ENCODE peak calls at places on chromosome 22, in four cellular contexts. One of them, this sample, is unnamed.

GRCh38 chr22:33314316-33314715 is 256.1 kb upstream of the SYN3 start:
- DNase-seq in GM12878: no peak
- DNase-seq in HepG2: no peak
- DNase-seq in K562: no peak
- DNase-seq in this sample: no peak

GRCh38 chr22:26445577-26446275 is 16.7 kb downstream of the ASPHD2 start:
- DNase-seq in HepG2: no peak
- DNase-seq in K562: no peak
- DNase-seq in GM12878: no peak
- DNase-seq in this sample: no peak

GRCh38 chr22:49838771-49839717 is 11.4 kb upstream of the BRD1 start:
- DNase-seq in HepG2: no peak
- DNase-seq in GM12878: peak; percentile 36
- DNase-seq in K562: no peak
- DNase-seq in this sample: peak; percentile 30

GRCh38 chr22:29810156-29810555 is 27.9 kb downstream of the ASCC2 start:
- DNase-seq in HepG2: no peak
- DNase-seq in K562: no peak
- DNase-seq in GM12878: no peak
- DNase-seq in this sample: no peak

GRCh38 chr22:29480512-29481264 is 670 bp downstream of the NEFH start:
- DNase-seq in HepG2: no peak
- DNase-seq in GM12878: peak; percentile 11
- DNase-seq in K562: peak; percentile 85
- DNase-seq in this sample: no peak

GRCh38 chr22:44389181-44389580 is 76.4 kb upstream of the SHISAL1 start:
- DNase-seq in GM12878: no peak
- DNase-seq in HepG2: no peak
- DNase-seq in K562: no peak
- DNase-seq in this sample: no peak

GRCh38 chr22:44733426-44734106 is 18.8 kb upstream of the ARHGAP8 start:
- DNase-seq in HepG2: no peak
- DNase-seq in K562: no peak
- DNase-seq in GM12878: no peak
- DNase-seq in this sample: no peak

GRCh38 chr22:17477401-17477833 is 85.9 kb upstream of the SLC25A18 start:
- DNase-seq in K562: no peak
- DNase-seq in HepG2: no peak
- DNase-seq in GM12878: no peak
- DNase-seq in this sample: peak; percentile 48

GRCh38 chr22:50316114-50317065 is 8.9 kb upstream of the PLXNB2 start:
- DNase-seq in GM12878: no peak
- DNase-seq in HepG2: no peak
- DNase-seq in K562: no peak
- DNase-seq in this sample: no peak

GRCh38 chr22:32801436-32802290 is at the start of gene TIMP3:
- DNase-seq in GM12878: no peak
- DNase-seq in K562: peak; percentile 59
- DNase-seq in HepG2: no peak
- DNase-seq in this sample: peak; percentile 84

GRCh38 chr22:19429950-19430889 is 1.3 kb downstream of the HIRA start:
- DNase-seq in GM12878: no peak
- DNase-seq in K562: peak; percentile 88
- DNase-seq in HepG2: peak; percentile 75
- DNase-seq in this sample: peak; percentile 35

GRCh38 chr22:16968218-16968595 is 39.8 kb downstream of the GAB4 start:
- DNase-seq in HepG2: no peak
- DNase-seq in GM12878: no peak
- DNase-seq in K562: no peak
- DNase-seq in this sample: no peak

GRCh38 chr22:20456064-20456721 is 18.6 kb upstream of the SCARF2 start:
- DNase-seq in HepG2: peak; percentile 68
- DNase-seq in GM12878: peak; percentile 44
- DNase-seq in K562: peak; percentile 98
- DNase-seq in this sample: peak; percentile 94

GRCh38 chr22:20205964-20206708 is 55.3 kb upstream of the CCDC188 start:
- DNase-seq in HepG2: peak; percentile 37
- DNase-seq in GM12878: peak; percentile 54
- DNase-seq in K562: peak; percentile 94
- DNase-seq in this sample: peak; percentile 69

GRCh38 chr22:20549232-20549841 is 41.9 kb downstream of the MED15 start:
- DNase-seq in GM12878: no peak
- DNase-seq in K562: no peak
- DNase-seq in HepG2: no peak
- DNase-seq in this sample: no peak

GRCh38 chr22:36301851-36302250 is 48.9 kb downstream of the APOL1 start:
- DNase-seq in HepG2: no peak
- DNase-seq in K562: no peak
- DNase-seq in GM12878: no peak
- DNase-seq in this sample: no peak

GRCh38 chr22:38136607-38137006 is 26.1 kb upstream of the BAIAP2L2 start:
- DNase-seq in HepG2: no peak
- DNase-seq in K562: no peak
- DNase-seq in GM12878: no peak
- DNase-seq in this sample: no peak

GRCh38 chr22:50199836-50200332 is 927 bp upstream of the SELENOO start:
- DNase-seq in HepG2: no peak
- DNase-seq in K562: no peak
- DNase-seq in GM12878: no peak
- DNase-seq in this sample: no peak

GRCh38 chr22:35818897-35819296 is 101.2 kb downstream of the APOL5 start:
- DNase-seq in K562: no peak
- DNase-seq in GM12878: no peak
- DNase-seq in HepG2: no peak
- DNase-seq in this sample: no peak

GRCh38 chr22:41576877-41577276 is 12.8 kb downstream of the PMM1 start:
- DNase-seq in K562: peak; percentile 72
- DNase-seq in GM12878: no peak
- DNase-seq in HepG2: peak; percentile 82
- DNase-seq in this sample: peak; percentile 78

GRCh38 chr22:41410311-41410751 is 28.6 kb downstream of the TEF start:
- DNase-seq in K562: no peak
- DNase-seq in HepG2: no peak
- DNase-seq in GM12878: no peak
- DNase-seq in this sample: no peak

GRCh38 chr22:37559901-37560681 is at the start of gene CDC42EP1:
- DNase-seq in K562: peak; percentile 82
- DNase-seq in HepG2: no peak
- DNase-seq in GM12878: no peak
- DNase-seq in this sample: peak; percentile 77

GRCh38 chr22:37930270-37930951 is 23.0 kb downstream of the C22orf23 start:
- DNase-seq in GM12878: no peak
- DNase-seq in K562: no peak
- DNase-seq in HepG2: no peak
- DNase-seq in this sample: peak; percentile 51

GRCh38 chr22:38191746-38192474 is 9.9 kb upstream of the MAFF start:
- DNase-seq in K562: no peak
- DNase-seq in HepG2: no peak
- DNase-seq in GM12878: no peak
- DNase-seq in this sample: no peak

GRCh38 chr22:47901911-47902310 is 1139.5 kb downstream of the TBC1D22A start:
- DNase-seq in GM12878: no peak
- DNase-seq in HepG2: no peak
- DNase-seq in K562: no peak
- DNase-seq in this sample: no peak

GRCh38 chr22:20579273-20580120 is 72.1 kb downstream of the MED15 start:
- DNase-seq in K562: no peak
- DNase-seq in HepG2: no peak
- DNase-seq in GM12878: no peak
- DNase-seq in this sample: no peak

GRCh38 chr22:48434156-48434867 is 1393.4 kb downstream of the BRD1 start:
- DNase-seq in K562: no peak
- DNase-seq in GM12878: no peak
- DNase-seq in HepG2: no peak
- DNase-seq in this sample: no peak

GRCh38 chr22:48659393-48659792 is 1168.3 kb downstream of the BRD1 start:
- DNase-seq in GM12878: no peak
- DNase-seq in K562: no peak
- DNase-seq in HepG2: no peak
- DNase-seq in this sample: no peak

GRCh38 chr22:36768141-36768540 is 7.8 kb downstream of the IFT27 start:
- DNase-seq in HepG2: no peak
- DNase-seq in GM12878: no peak
- DNase-seq in K562: no peak
- DNase-seq in this sample: no peak

GRCh38 chr22:39522567-39523300 is 2.4 kb downstream of the ATF4 start:
- DNase-seq in GM12878: no peak
- DNase-seq in HepG2: no peak
- DNase-seq in K562: no peak
- DNase-seq in this sample: no peak
- TF ChIP-seq FOXM1 in GM12878: no peak
- TF ChIP-seq FOXM1 in HepG2: no peak
- TF ChIP-seq FOXM1 in K562: no peak
- TF ChIP-seq FOXM1 in this sample: no peak

GRCh38 chr22:22958621-22959020 is 71.0 kb downstream of the IGLL5 start:
- DNase-seq in HepG2: no peak
- DNase-seq in GM12878: no peak
- DNase-seq in K562: peak; percentile 48
- DNase-seq in this sample: no peak
- TF ChIP-seq FOXK2 in HepG2: no peak
- TF ChIP-seq FOXK2 in GM12878: no peak
- TF ChIP-seq FOXK2 in K562: no peak
- TF ChIP-seq FOXK2 in this sample: no peak

GRCh38 chr22:31130873-31131272 is 8.1 kb downstream of the INPP5J start:
- DNase-seq in K562: no peak
- DNase-seq in GM12878: no peak
- DNase-seq in HepG2: peak; percentile 31
- DNase-seq in this sample: no peak
- TF ChIP-seq BHLHE40 in K562: no peak
- TF ChIP-seq BHLHE40 in GM12878: no peak
- TF ChIP-seq BHLHE40 in HepG2: no peak
- TF ChIP-seq BHLHE40 in this sample: no peak

GRCh38 chr22:43228330-43228729 is 41.4 kb upstream of the TTLL12 start:
- DNase-seq in HepG2: no peak
- DNase-seq in K562: peak; percentile 69
- DNase-seq in GM12878: no peak
- DNase-seq in this sample: peak; percentile 69
- TF ChIP-seq FOXM1 in HepG2: no peak
- TF ChIP-seq FOXM1 in K562: no peak
- TF ChIP-seq FOXM1 in GM12878: no peak
- TF ChIP-seq FOXM1 in this sample: no peak

GRCh38 chr22:46619240-46619829 is 851 bp upstream of the GRAMD4 start:
- DNase-seq in K562: no peak
- DNase-seq in HepG2: no peak
- DNase-seq in GM12878: no peak
- DNase-seq in this sample: no peak

GRCh38 chr22:46619830-46620501 is at the start of gene GRAMD4:
- DNase-seq in K562: peak; percentile 16
- DNase-seq in HepG2: peak; percentile 18
- DNase-seq in GM12878: no peak
- DNase-seq in this sample: no peak

GRCh38 chr22:46625113-46625842 is 5.1 kb downstream of the GRAMD4 start:
- DNase-seq in GM12878: no peak
- DNase-seq in HepG2: no peak
- DNase-seq in K562: no peak
- DNase-seq in this sample: no peak

GRCh38 chr22:46620588-46621242 is 529 bp downstream of the GRAMD4 start:
- DNase-seq in HepG2: no peak
- DNase-seq in GM12878: no peak
- DNase-seq in K562: no peak
- DNase-seq in this sample: no peak

GRCh38 chr22:46622081-46622521 is 1.9 kb downstream of the GRAMD4 start:
- DNase-seq in HepG2: no peak
- DNase-seq in K562: no peak
- DNase-seq in GM12878: no peak
- DNase-seq in this sample: no peak
- TF ChIP-seq FOXK2 in HepG2: no peak
- TF ChIP-seq FOXK2 in K562: no peak
- TF ChIP-seq FOXK2 in GM12878: no peak
- TF ChIP-seq FOXK2 in this sample: no peak

GRCh38 chr22:24510694-24511625 is 15.8 kb downstream of the UPB1 start:
- DNase-seq in K562: peak; percentile 35
- DNase-seq in GM12878: no peak
- DNase-seq in HepG2: peak; percentile 51
- DNase-seq in this sample: no peak
- TF ChIP-seq BHLHE40 in K562: no peak
- TF ChIP-seq BHLHE40 in GM12878: no peak
- TF ChIP-seq BHLHE40 in HepG2: no peak
- TF ChIP-seq BHLHE40 in this sample: no peak